ENCODE peak calls at places on chromosomes 5 and 9, in eight cellular contexts. O is body of pancreas, S is ovary, L is IMR-90, D is H1, R is suprapubic skin, G is heart left ventricle, F is stomach. E is an unnamed sample. For H3K36me3, the result is how much of the 10 kb centered on the place peaks cover.

GRCh38 chr5:112016980-112017379 is 260.0 kb upstream of the NREP start:
- DNase-seq in R (no peak), F (no peak), L (no peak), O (no peak), S (no peak), G (no peak), D (no peak), E (no peak)

GRCh38 chr9:35789541-35789940 is 1.9 kb upstream of the NPR2 start:
- DNase-seq in O (no peak), L (no peak), S (no peak), D (no peak), G (no peak), F (no peak), R (no peak), E (no peak)

GRCh38 chr9:125189011-125189360 is 617 bp downstream of the PPP6C start:
- DNase-seq in R (peak), S (no peak), G (no peak), F (peak), L (no peak), O (peak), D (no peak), E (peak)

GRCh38 chr5:96347502-96348292 is 85.4 kb downstream of the PCSK1 start:
- DNase-seq in L (peak), D (no peak), R (no peak), O (no peak), S (no peak), F (no peak), G (no peak), E (no peak)

GRCh38 chr5:93154551-93154950 is 426.5 kb downstream of the NR2F1-AS1 start:
- DNase-seq in G (no peak), D (no peak), F (no peak), O (no peak), R (no peak), L (peak), S (no peak), E (no peak)

GRCh38 chr5:6715271-6715670 is 2.0 kb downstream of the TENT4A start:
- DNase-seq in D (no peak), O (no peak), S (no peak), L (no peak), F (no peak), R (no peak), G (no peak), E (no peak)

GRCh38 chr5:153572393-153572930 is 82.0 kb downstream of the GRIA1 start:
- DNase-seq in S (no peak), L (no peak), O (no peak), D (no peak), G (no peak), R (no peak), F (no peak), E (no peak)

GRCh38 chr9:95067888-95068287 is 249.6 kb downstream of the FANCC start:
- DNase-seq in D (no peak), O (no peak), R (no peak), F (no peak), G (no peak), S (no peak), L (no peak), E (no peak)

GRCh38 chr9:107593224-107593870 is 103.8 kb upstream of the KLF4 start:
- DNase-seq in D (no peak), L (no peak), S (no peak), G (no peak), F (no peak), O (no peak), R (no peak), E (no peak)

GRCh38 chr5:130871346-130872086 is 293.5 kb downstream of the HINT1 start:
- DNase-seq in O (peak), G (no peak), R (peak), S (no peak), F (peak), D (no peak), L (peak), E (no peak)

GRCh38 chr9:82565188-82565966 is 497.6 kb downstream of the RASEF start:
- DNase-seq in F (no peak), L (no peak), O (no peak), G (no peak), R (no peak), S (no peak), D (no peak), E (no peak)

GRCh38 chr5:163475416-163475815 is 15.0 kb downstream of the HMMR start:
- DNase-seq in L (no peak), O (no peak), S (no peak), F (no peak), R (no peak), D (no peak), G (no peak), E (no peak)

GRCh38 chr5:172496671-172497371 is 42.5 kb upstream of the SH3PXD2B start:
- DNase-seq in F (no peak), O (no peak), G (peak), R (peak), L (no peak), D (no peak), S (peak), E (no peak)

GRCh38 chr5:110785356-110785755 is 46.5 kb downstream of the SLC25A46 start:
- DNase-seq in O (no peak), D (no peak), L (peak), G (no peak), F (no peak), S (no peak), R (no peak), E (no peak)

GRCh38 chr9:137955224-137955570 is 77.6 kb downstream of the CACNA1B start:
- DNase-seq in R (no peak), L (no peak), G (no peak), O (no peak), S (no peak), F (no peak), D (no peak), E (no peak)

GRCh38 chr9:13386935-13387667 is 107.6 kb upstream of the MPDZ start:
- DNase-seq in O (no peak), G (no peak), L (peak), F (no peak), R (no peak), S (no peak), D (no peak), E (no peak)

GRCh38 chr5:163305655-163306054 is 131.7 kb upstream of the CCNG1 start:
- DNase-seq in R (no peak), D (no peak), S (no peak), G (no peak), L (no peak), F (no peak), O (no peak), E (no peak)

GRCh38 chr9:37899041-37899440 is 4.9 kb downstream of the SLC25A51 start:
- DNase-seq in G (no peak), R (no peak), S (no peak), D (no peak), F (no peak), O (no peak), L (peak), E (no peak)

GRCh38 chr9:38681747-38682227 is 38.1 kb downstream of the FAM240B start:
- DNase-seq in G (no peak), F (no peak), D (no peak), O (no peak), S (no peak), R (no peak), L (peak), E (no peak)

GRCh38 chr9:4116091-4116581 is 183.7 kb downstream of the GLIS3 start:
- DNase-seq in L (peak), O (no peak), D (no peak), F (no peak), G (no peak), R (no peak), S (no peak), E (no peak)

GRCh38 chr9:38074441-38074943 is 5.5 kb upstream of the SHB start:
- DNase-seq in R (no peak), D (no peak), S (no peak), L (peak), F (no peak), G (no peak), O (no peak), E (no peak)

GRCh38 chr5:110048508-110048907 is 358.8 kb downstream of the MAN2A1 start:
- DNase-seq in G (no peak), S (no peak), R (no peak), O (no peak), L (no peak), F (no peak), D (no peak), E (no peak)

GRCh38 chr9:114349713-114350480 is 20.2 kb downstream of the ORM2 start:
- DNase-seq in G (no peak), F (no peak), R (no peak), L (no peak), D (no peak), S (no peak), O (no peak), E (no peak)
- H3K36me3 ChIP-seq in G (half or more), F (half or more), R (half or more), L (under half), D (under half), S (under half), O (under half), E (half or more)

GRCh38 chr9:91195372-91196012 is 166.2 kb downstream of the AUH start:
- DNase-seq in G (no peak), L (no peak), F (no peak), R (no peak), O (no peak), D (no peak), S (no peak), E (no peak)

GRCh38 chr9:91193658-91194391 is 167.9 kb downstream of the AUH start:
- DNase-seq in G (peak), F (peak), L (peak), D (peak), O (peak), S (peak), R (peak), E (peak)

GRCh38 chr9:91191443-91192378 is 170.0 kb downstream of the AUH start:
- DNase-seq in O (no peak), L (no peak), G (no peak), D (no peak), F (no peak), S (no peak), R (peak), E (no peak)

GRCh38 chr9:91192379-91192775 is 169.3 kb downstream of the AUH start:
- DNase-seq in L (peak), D (no peak), S (no peak), F (no peak), G (no peak), R (no peak), O (peak), E (no peak)

GRCh38 chr9:91192785-91193657 is 168.7 kb downstream of the AUH start:
- DNase-seq in F (peak), G (peak), O (peak), R (peak), L (peak), S (peak), D (peak), E (peak)
- TF ChIP-seq POLR2A in F (no peak), G (no peak), O (no peak), R (no peak), L (peak), S (no peak), D (no peak), E (peak)

GRCh38 chr5:10427978-10428377 is 13.7 kb upstream of the ROPN1L start:
- DNase-seq in O (no peak), D (no peak), G (no peak), F (no peak), L (no peak), R (no peak), S (no peak), E (no peak)
- H3K36me3 ChIP-seq in O (under half), D (under half), G (half or more), F (half or more), L (under half), R (half or more), S (under half), E (under half)

GRCh38 chr9:136900988-136901515 is 14.7 kb downstream of the TRAF2 start:
- DNase-seq in O (peak), F (peak), S (no peak), D (no peak), L (no peak), G (no peak), R (no peak), E (no peak)

GRCh38 chr9:136900556-136900955 is 14.2 kb downstream of the TRAF2 start:
- DNase-seq in O (no peak), F (no peak), R (no peak), S (no peak), G (no peak), D (no peak), L (no peak), E (no peak)

GRCh38 chr9:136903041-136903554 is 16.8 kb downstream of the TRAF2 start:
- DNase-seq in L (no peak), F (peak), R (no peak), O (peak), G (no peak), S (no peak), D (no peak), E (peak)

GRCh38 chr9:136901516-136902258 is 15.4 kb downstream of the TRAF2 start:
- DNase-seq in L (peak), O (peak), R (no peak), S (no peak), F (peak), G (no peak), D (no peak), E (peak)

DNA sequence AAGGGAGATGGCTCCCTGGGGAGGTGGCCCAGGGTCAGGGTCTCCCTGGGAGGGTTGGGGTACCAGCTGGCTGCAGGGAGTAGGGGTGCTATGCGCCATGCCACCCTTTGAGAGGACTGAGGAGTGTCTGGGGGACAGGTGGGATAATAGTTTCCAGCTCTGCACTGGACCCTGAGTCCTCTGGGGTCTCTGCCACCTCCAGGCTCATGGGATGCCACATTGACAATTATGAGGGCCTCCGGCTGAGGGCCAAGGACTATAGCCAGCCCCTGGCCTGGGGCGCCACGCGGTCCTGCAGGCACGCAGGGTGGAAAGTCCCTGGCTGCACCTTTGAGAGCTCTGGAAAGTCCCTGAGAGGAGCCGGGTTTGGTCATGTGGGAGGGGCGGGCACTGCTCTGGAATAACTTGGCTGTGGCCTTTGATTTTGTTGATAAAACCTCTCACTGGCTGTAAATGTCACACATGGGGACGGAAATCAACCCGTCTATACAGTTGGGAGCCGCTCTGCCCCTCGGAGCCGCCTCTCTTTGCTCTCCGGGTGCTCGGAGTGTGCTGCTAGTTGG is 16.0 kb downstream of the TRAF2 start:
- DNase-seq in R (peak), F (peak), O (peak), S (no peak), G (no peak), L (peak), D (no peak), E (peak)
- TF ChIP-seq POLR2A in R (no peak), F (no peak), O (peak), S (no peak), G (no peak), L (no peak), D (no peak), E (peak)

GRCh38 chr5:154831451-154831850 is 19.0 kb downstream of the FAXDC2 start:
- DNase-seq in G (no peak), D (no peak), L (no peak), R (no peak), S (no peak), O (no peak), F (no peak), E (no peak)

GRCh38 chr5:154829181-154829588 is 21.2 kb downstream of the FAXDC2 start:
- DNase-seq in S (no peak), L (no peak), R (no peak), D (no peak), G (no peak), O (no peak), F (no peak), E (no peak)

GRCh38 chr5:154830596-154830995 is 19.8 kb downstream of the FAXDC2 start:
- DNase-seq in F (no peak), L (no peak), O (no peak), R (no peak), D (no peak), S (no peak), G (no peak), E (no peak)

GRCh38 chr5:154830219-154830595 is 20.2 kb downstream of the FAXDC2 start:
- DNase-seq in D (no peak), R (no peak), G (no peak), L (no peak), O (no peak), F (no peak), S (no peak), E (no peak)

DNA sequence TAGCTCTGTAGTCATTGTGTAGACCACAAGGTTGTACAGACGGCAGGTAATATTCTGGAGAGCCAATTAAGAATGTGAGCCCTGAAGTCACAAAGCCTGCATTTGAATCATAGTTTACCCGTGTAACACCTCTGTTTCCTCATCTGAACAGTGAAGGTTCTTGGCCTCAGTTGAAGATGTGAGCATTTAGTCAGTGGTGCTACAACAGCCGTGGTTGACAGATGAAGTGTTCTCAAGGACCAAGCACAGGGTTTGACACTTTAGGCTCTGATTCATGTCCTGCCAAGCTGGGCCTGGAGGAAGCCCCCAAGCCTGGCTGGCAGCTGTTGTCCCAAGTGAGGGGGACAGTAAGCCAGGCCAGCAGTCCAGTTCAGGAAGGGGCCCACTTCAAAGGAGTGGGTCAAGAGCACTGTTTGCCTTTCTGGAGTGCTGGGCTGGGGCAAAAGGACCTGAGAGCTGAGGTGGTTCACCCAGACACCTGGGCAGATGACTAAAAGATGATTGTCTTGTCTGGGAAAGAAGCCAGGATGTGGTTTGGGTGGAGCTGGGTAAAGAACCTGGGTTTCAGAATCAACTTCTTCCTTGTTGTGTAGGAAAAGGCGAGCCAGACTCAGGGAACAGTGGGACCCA is 20.7 kb downstream of the FAXDC2 start:
- DNase-seq in G (no peak), R (no peak), O (no peak), L (peak), F (peak), S (no peak), D (no peak), E (no peak)
- H3K36me3 ChIP-seq in G (half or more), R (under half), O (under half), L (under half), F (under half), S (under half), D (under half), E (under half)

GRCh38 chr9:114382951-114383865 is 4.6 kb downstream of the AKNA start:
- DNase-seq in G (peak), F (no peak), D (no peak), L (peak), R (no peak), S (peak), O (no peak), E (no peak)
- TF ChIP-seq POLR2A in G (no peak), F (no peak), D (peak), L (no peak), R (no peak), S (no peak), O (no peak), E (no peak)

GRCh38 chr9:97645720-97646119 is 12.1 kb downstream of the NCBP1 start:
- DNase-seq in F (no peak), L (no peak), G (no peak), R (no peak), D (no peak), S (no peak), O (no peak), E (no peak)

GRCh38 chr9:97651646-97652045 is 18.0 kb downstream of the NCBP1 start:
- DNase-seq in R (no peak), D (no peak), O (no peak), F (no peak), L (peak), G (no peak), S (no peak), E (no peak)

GRCh38 chr9:97647996-97648395 is 14.4 kb downstream of the NCBP1 start:
- DNase-seq in F (no peak), S (no peak), R (no peak), G (no peak), L (no peak), O (no peak), D (no peak), E (no peak)
- H3K36me3 ChIP-seq in F (under half), S (under half), R (half or more), G (half or more), L (under half), O (under half), D (under half), E (under half)

GRCh38 chr5:175466700-175467318 is 11.6 kb upstream of the SFXN1 start:
- DNase-seq in F (no peak), R (peak), L (no peak), G (no peak), S (peak), O (no peak), D (no peak), E (no peak)

GRCh38 chr5:175467983-175468698 is 10.2 kb upstream of the SFXN1 start:
- DNase-seq in G (no peak), R (no peak), S (no peak), F (no peak), O (no peak), D (no peak), L (no peak), E (no peak)

GRCh38 chr5:175464414-175465233 is 13.7 kb upstream of the SFXN1 start:
- DNase-seq in L (peak), S (peak), D (no peak), G (no peak), O (peak), F (peak), R (no peak), E (no peak)

GRCh38 chr5:175468892-175469291 is 9.5 kb upstream of the SFXN1 start:
- DNase-seq in R (no peak), F (no peak), L (no peak), O (no peak), D (no peak), S (no peak), G (no peak), E (no peak)

GRCh38 chr5:175465282-175465681 is 13.1 kb upstream of the SFXN1 start:
- DNase-seq in G (no peak), L (no peak), S (no peak), D (no peak), O (no peak), F (no peak), R (no peak), E (no peak)
- TF ChIP-seq POLR2A in G (no peak), L (no peak), S (no peak), D (no peak), O (no peak), F (no peak), R (no peak), E (no peak)

GRCh38 chr9:77111408-77111807 is 65.9 kb upstream of the VPS13A start:
- DNase-seq in S (no peak), O (no peak), L (no peak), G (no peak), R (no peak), D (no peak), F (no peak), E (no peak)
- H3K36me3 ChIP-seq in S (under half), O (under half), L (under half), G (under half), R (under half), D (under half), F (under half), E (under half)

GRCh38 chr9:34620061-34620994 is at the start of gene DCTN3:
- DNase-seq in D (no peak), S (peak), G (peak), F (peak), O (peak), R (peak), L (peak), E (peak)
- TF ChIP-seq POLR2A in D (no peak), S (peak), G (no peak), F (no peak), O (peak), R (no peak), L (peak), E (peak)